ENCODE peak calls at places on chromosomes 7 and 10, in five cellular contexts. G is GDM1, L is PC-3, I is psoas muscle, W is progenitor cell of endocrine pancreas. O is an unnamed sample.

GRCh38 chr10:126459032-126459831 is 71.0 kb upstream of the ADAM12 start:
- DNase-seq in I (no peak), L (peak; percentile 43), G (no peak), W (no peak), O (no peak)

GRCh38 chr10:86673216-86673826 is 5.0 kb downstream of the LDB3 start:
- DNase-seq in I (no peak), W (no peak), L (no peak), G (no peak), O (no peak)

GRCh38 chr10:132183046-132183445 is 3.7 kb upstream of the DPYSL4 start:
- DNase-seq in I (no peak), W (no peak), L (no peak), G (no peak), O (no peak)

GRCh38 chr10:117262296-117263293 is 21.7 kb downstream of the SLC18A2 start:
- DNase-seq in G (no peak), I (no peak), W (no peak), L (peak; percentile 2), O (no peak)

GRCh38 chr7:33185786-33186185 is 56.4 kb downstream of the BBS9 start:
- DNase-seq in G (peak; percentile 4), I (no peak), W (no peak), L (peak; percentile 70), O (no peak)

GRCh38 chr7:44194069-44194468 is 4.8 kb upstream of the GCK start:
- DNase-seq in G (no peak), I (no peak), L (peak; percentile 49), W (no peak), O (peak; percentile 71)

GRCh38 chr10:1268856-1269255 is 212.7 kb downstream of the WDR37 start:
- DNase-seq in I (no peak), L (no peak), G (no peak), W (no peak), O (no peak)

GRCh38 chr7:24727165-24728120 is 29.8 kb downstream of the GSDME start:
- DNase-seq in L (no peak), I (peak; percentile 50), W (no peak), G (no peak), O (no peak)

GRCh38 chr10:103053659-103054581 is 135.8 kb downstream of the CNNM2 start:
- DNase-seq in I (peak; percentile 55), G (no peak), W (peak; percentile 26), L (peak; percentile 41), O (peak; percentile 29)

GRCh38 chr7:12889391-12889790 is 202.0 kb downstream of the ARL4A start:
- DNase-seq in I (no peak), G (no peak), W (no peak), L (peak; percentile 17), O (no peak)

GRCh38 chr7:15829689-15830088 is 143.2 kb upstream of the MEOX2 start:
- DNase-seq in I (peak; percentile 17), L (no peak), W (no peak), G (no peak), O (no peak)

GRCh38 chr7:45182856-45183710 is 25.5 kb downstream of the RAMP3 start:
- DNase-seq in I (no peak), L (no peak), G (no peak), W (no peak), O (no peak)

GRCh38 chr10:99647601-99648151 is 11.6 kb upstream of the ENTPD7 start:
- DNase-seq in G (no peak), L (no peak), I (no peak), W (no peak), O (no peak)

GRCh38 chr10:80407836-80408197 is 534 bp upstream of the PRXL2A start:
- DNase-seq in G (no peak), I (no peak), W (peak; percentile 21), L (no peak), O (peak; percentile 55)

GRCh38 chr10:18079665-18080295 is 60.4 kb upstream of the CACNB2 start:
- DNase-seq in W (no peak), I (no peak), G (no peak), L (peak; percentile 15), O (no peak)

GRCh38 chr7:108097703-108098102 is 32.5 kb downstream of the LAMB4 start:
- DNase-seq in G (no peak), L (peak; percentile 59), W (no peak), I (no peak), O (no peak)

GRCh38 chr7:7201583-7202374 is 19.4 kb downstream of the C1GALT1 start:
- DNase-seq in L (peak; percentile 76), G (no peak), I (no peak), W (no peak), O (peak; percentile 32)

GRCh38 chr7:121752706-121753105 is 120.3 kb upstream of the PTPRZ1 start:
- DNase-seq in W (no peak), G (no peak), L (peak; percentile 26), I (no peak), O (no peak)

GRCh38 chr7:867406-868188 is 8.8 kb upstream of the GET4 start:
- DNase-seq in L (no peak), W (no peak), I (peak; percentile 67), G (no peak), O (no peak)

GRCh38 chr10:45418859-45419672 is 45.0 kb downstream of the ALOX5 start:
- DNase-seq in I (peak; percentile 67), W (peak; percentile 48), L (no peak), G (no peak), O (peak; percentile 64)

GRCh38 chr10:66852811-66853210 is 73.0 kb upstream of the LRRTM3 start:
- DNase-seq in I (no peak), W (no peak), L (no peak), G (no peak), O (no peak)

GRCh38 chr7:158531661-158532060 is 56.0 kb downstream of the PTPRN2 start:
- DNase-seq in W (no peak), I (no peak), L (no peak), G (no peak), O (no peak)

GRCh38 chr10:121772406-121772805 is 155.4 kb downstream of the ATE1 start:
- DNase-seq in L (no peak), I (no peak), G (no peak), W (no peak), O (no peak)

O was measured in activated naive CD4-positive, alpha-beta T cell treated with anti-CD3 and anti-CD28 coated beads, Interleukin-2, amount 50 U/mL, for 16 hours.